ENCODE peak calls at places on chromosomes 11 and 22, in nine cellular contexts. One of them, this sample, is unnamed.

GRCh38 chr11:112526699-112527410 is 266.2 kb upstream of the PLET1 start:
- ATAC-seq in activated CD4-positive, CD25-positive, alpha-beta regulatory T cell treated with anti-CD3 and anti-CD28 coated beads, Interleukin-2, amount 50 U/mL, for 24 hours: peak
- ATAC-seq in upper lobe of right lung: no peak
- ATAC-seq in activated CD8-positive, alpha-beta T cell treated with anti-CD3 and anti-CD28 coated beads for 36 hours: peak
- ATAC-seq in left lung: no peak
- ATAC-seq in lower lobe of right lung: no peak
- ATAC-seq in stimulated activated effector memory CD8-positive, alpha-beta T cell treated with anti-CD3 and anti-CD28 coated beads, Interleukin-12 subunit alpha, Interleukin-12 subunit beta, amount 100 ng/mL, for 72 hours: peak
- ATAC-seq in activated T-cell treated with anti-CD3 and anti-CD28 coated beads, Interleukin-2, amount 50 U/mL, for 72 hours: peak
- ATAC-seq in PC-3: no peak
- ATAC-seq in this sample: peak

GRCh38 chr11:116948375-116948774 is 111.0 kb upstream of the APOA1 start:
- ATAC-seq in left lung: peak
- ATAC-seq in stimulated activated effector memory CD8-positive, alpha-beta T cell treated with anti-CD3 and anti-CD28 coated beads, Interleukin-12 subunit alpha, Interleukin-12 subunit beta, amount 100 ng/mL, for 72 hours: peak
- ATAC-seq in activated T-cell treated with anti-CD3 and anti-CD28 coated beads, Interleukin-2, amount 50 U/mL, for 72 hours: peak
- ATAC-seq in PC-3: peak
- ATAC-seq in activated CD8-positive, alpha-beta T cell treated with anti-CD3 and anti-CD28 coated beads for 36 hours: peak
- ATAC-seq in activated CD4-positive, CD25-positive, alpha-beta regulatory T cell treated with anti-CD3 and anti-CD28 coated beads, Interleukin-2, amount 50 U/mL, for 24 hours: peak
- ATAC-seq in upper lobe of right lung: peak
- ATAC-seq in lower lobe of right lung: peak
- ATAC-seq in this sample: peak

GRCh38 chr11:440065-441042 is 1.5 kb downstream of the ANO9 start:
- ATAC-seq in PC-3: no peak
- ATAC-seq in activated CD4-positive, CD25-positive, alpha-beta regulatory T cell treated with anti-CD3 and anti-CD28 coated beads, Interleukin-2, amount 50 U/mL, for 24 hours: no peak
- ATAC-seq in left lung: no peak
- ATAC-seq in activated T-cell treated with anti-CD3 and anti-CD28 coated beads, Interleukin-2, amount 50 U/mL, for 72 hours: no peak
- ATAC-seq in activated CD8-positive, alpha-beta T cell treated with anti-CD3 and anti-CD28 coated beads for 36 hours: no peak
- ATAC-seq in upper lobe of right lung: peak
- ATAC-seq in stimulated activated effector memory CD8-positive, alpha-beta T cell treated with anti-CD3 and anti-CD28 coated beads, Interleukin-12 subunit alpha, Interleukin-12 subunit beta, amount 100 ng/mL, for 72 hours: no peak
- ATAC-seq in lower lobe of right lung: no peak
- ATAC-seq in this sample: no peak

GRCh38 chr11:45021692-45022130 is 71.0 kb upstream of the TP53I11 start:
- ATAC-seq in PC-3: no peak
- ATAC-seq in activated CD4-positive, CD25-positive, alpha-beta regulatory T cell treated with anti-CD3 and anti-CD28 coated beads, Interleukin-2, amount 50 U/mL, for 24 hours: no peak
- ATAC-seq in activated CD8-positive, alpha-beta T cell treated with anti-CD3 and anti-CD28 coated beads for 36 hours: no peak
- ATAC-seq in lower lobe of right lung: peak
- ATAC-seq in stimulated activated effector memory CD8-positive, alpha-beta T cell treated with anti-CD3 and anti-CD28 coated beads, Interleukin-12 subunit alpha, Interleukin-12 subunit beta, amount 100 ng/mL, for 72 hours: no peak
- ATAC-seq in left lung: peak
- ATAC-seq in activated T-cell treated with anti-CD3 and anti-CD28 coated beads, Interleukin-2, amount 50 U/mL, for 72 hours: no peak
- ATAC-seq in upper lobe of right lung: peak
- ATAC-seq in this sample: no peak

GRCh38 chr11:47848636-47849155 is 546 bp upstream of the NUP160 start:
- ATAC-seq in activated T-cell treated with anti-CD3 and anti-CD28 coated beads, Interleukin-2, amount 50 U/mL, for 72 hours: no peak
- ATAC-seq in upper lobe of right lung: no peak
- ATAC-seq in stimulated activated effector memory CD8-positive, alpha-beta T cell treated with anti-CD3 and anti-CD28 coated beads, Interleukin-12 subunit alpha, Interleukin-12 subunit beta, amount 100 ng/mL, for 72 hours: no peak
- ATAC-seq in activated CD8-positive, alpha-beta T cell treated with anti-CD3 and anti-CD28 coated beads for 36 hours: peak
- ATAC-seq in activated CD4-positive, CD25-positive, alpha-beta regulatory T cell treated with anti-CD3 and anti-CD28 coated beads, Interleukin-2, amount 50 U/mL, for 24 hours: peak
- ATAC-seq in PC-3: no peak
- ATAC-seq in lower lobe of right lung: no peak
- ATAC-seq in left lung: no peak
- ATAC-seq in this sample: no peak

GRCh38 chr11:86795962-86796361 is 4.4 kb upstream of the PRSS23 start:
- ATAC-seq in activated T-cell treated with anti-CD3 and anti-CD28 coated beads, Interleukin-2, amount 50 U/mL, for 72 hours: no peak
- ATAC-seq in PC-3: no peak
- ATAC-seq in upper lobe of right lung: no peak
- ATAC-seq in left lung: no peak
- ATAC-seq in activated CD8-positive, alpha-beta T cell treated with anti-CD3 and anti-CD28 coated beads for 36 hours: no peak
- ATAC-seq in stimulated activated effector memory CD8-positive, alpha-beta T cell treated with anti-CD3 and anti-CD28 coated beads, Interleukin-12 subunit alpha, Interleukin-12 subunit beta, amount 100 ng/mL, for 72 hours: no peak
- ATAC-seq in lower lobe of right lung: no peak
- ATAC-seq in activated CD4-positive, CD25-positive, alpha-beta regulatory T cell treated with anti-CD3 and anti-CD28 coated beads, Interleukin-2, amount 50 U/mL, for 24 hours: no peak
- ATAC-seq in this sample: no peak

GRCh38 chr22:44719586-44720368 is 17.8 kb downstream of the PRR5 start:
- ATAC-seq in activated CD8-positive, alpha-beta T cell treated with anti-CD3 and anti-CD28 coated beads for 36 hours: no peak
- ATAC-seq in lower lobe of right lung: no peak
- ATAC-seq in left lung: no peak
- ATAC-seq in upper lobe of right lung: no peak
- ATAC-seq in stimulated activated effector memory CD8-positive, alpha-beta T cell treated with anti-CD3 and anti-CD28 coated beads, Interleukin-12 subunit alpha, Interleukin-12 subunit beta, amount 100 ng/mL, for 72 hours: no peak
- ATAC-seq in activated T-cell treated with anti-CD3 and anti-CD28 coated beads, Interleukin-2, amount 50 U/mL, for 72 hours: no peak
- ATAC-seq in activated CD4-positive, CD25-positive, alpha-beta regulatory T cell treated with anti-CD3 and anti-CD28 coated beads, Interleukin-2, amount 50 U/mL, for 24 hours: no peak
- ATAC-seq in PC-3: no peak
- ATAC-seq in this sample: no peak

GRCh38 chr22:31556627-31557203 is 60.4 kb downstream of the SFI1 start:
- ATAC-seq in activated CD8-positive, alpha-beta T cell treated with anti-CD3 and anti-CD28 coated beads for 36 hours: peak
- ATAC-seq in stimulated activated effector memory CD8-positive, alpha-beta T cell treated with anti-CD3 and anti-CD28 coated beads, Interleukin-12 subunit alpha, Interleukin-12 subunit beta, amount 100 ng/mL, for 72 hours: no peak
- ATAC-seq in lower lobe of right lung: peak
- ATAC-seq in PC-3: no peak
- ATAC-seq in left lung: peak
- ATAC-seq in activated T-cell treated with anti-CD3 and anti-CD28 coated beads, Interleukin-2, amount 50 U/mL, for 72 hours: no peak
- ATAC-seq in upper lobe of right lung: peak
- ATAC-seq in activated CD4-positive, CD25-positive, alpha-beta regulatory T cell treated with anti-CD3 and anti-CD28 coated beads, Interleukin-2, amount 50 U/mL, for 24 hours: no peak
- ATAC-seq in this sample: no peak

GRCh38 chr11:103994111-103994510 is 42.3 kb upstream of the DDI1 start:
- ATAC-seq in PC-3: no peak
- ATAC-seq in activated CD4-positive, CD25-positive, alpha-beta regulatory T cell treated with anti-CD3 and anti-CD28 coated beads, Interleukin-2, amount 50 U/mL, for 24 hours: no peak
- ATAC-seq in activated CD8-positive, alpha-beta T cell treated with anti-CD3 and anti-CD28 coated beads for 36 hours: no peak
- ATAC-seq in upper lobe of right lung: no peak
- ATAC-seq in activated T-cell treated with anti-CD3 and anti-CD28 coated beads, Interleukin-2, amount 50 U/mL, for 72 hours: no peak
- ATAC-seq in stimulated activated effector memory CD8-positive, alpha-beta T cell treated with anti-CD3 and anti-CD28 coated beads, Interleukin-12 subunit alpha, Interleukin-12 subunit beta, amount 100 ng/mL, for 72 hours: no peak
- ATAC-seq in left lung: no peak
- ATAC-seq in lower lobe of right lung: no peak
- ATAC-seq in this sample: no peak

GRCh38 chr11:61480936-61481335 is 27.6 kb upstream of the LRRC10B start:
- ATAC-seq in lower lobe of right lung: no peak
- ATAC-seq in stimulated activated effector memory CD8-positive, alpha-beta T cell treated with anti-CD3 and anti-CD28 coated beads, Interleukin-12 subunit alpha, Interleukin-12 subunit beta, amount 100 ng/mL, for 72 hours: no peak
- ATAC-seq in left lung: peak
- ATAC-seq in activated CD8-positive, alpha-beta T cell treated with anti-CD3 and anti-CD28 coated beads for 36 hours: no peak
- ATAC-seq in activated CD4-positive, CD25-positive, alpha-beta regulatory T cell treated with anti-CD3 and anti-CD28 coated beads, Interleukin-2, amount 50 U/mL, for 24 hours: no peak
- ATAC-seq in upper lobe of right lung: no peak
- ATAC-seq in activated T-cell treated with anti-CD3 and anti-CD28 coated beads, Interleukin-2, amount 50 U/mL, for 72 hours: no peak
- ATAC-seq in PC-3: peak
- ATAC-seq in this sample: no peak

GRCh38 chr11:31779268-31779879 is 31.7 kb downstream of the PAX6 start:
- ATAC-seq in left lung: no peak
- ATAC-seq in activated T-cell treated with anti-CD3 and anti-CD28 coated beads, Interleukin-2, amount 50 U/mL, for 72 hours: no peak
- ATAC-seq in lower lobe of right lung: no peak
- ATAC-seq in upper lobe of right lung: no peak
- ATAC-seq in activated CD4-positive, CD25-positive, alpha-beta regulatory T cell treated with anti-CD3 and anti-CD28 coated beads, Interleukin-2, amount 50 U/mL, for 24 hours: no peak
- ATAC-seq in stimulated activated effector memory CD8-positive, alpha-beta T cell treated with anti-CD3 and anti-CD28 coated beads, Interleukin-12 subunit alpha, Interleukin-12 subunit beta, amount 100 ng/mL, for 72 hours: no peak
- ATAC-seq in activated CD8-positive, alpha-beta T cell treated with anti-CD3 and anti-CD28 coated beads for 36 hours: no peak
- ATAC-seq in PC-3: peak
- ATAC-seq in this sample: no peak

GRCh38 chr11:38594881-38595280 is 1996.8 kb upstream of the RAG2 start:
- ATAC-seq in left lung: no peak
- ATAC-seq in activated CD8-positive, alpha-beta T cell treated with anti-CD3 and anti-CD28 coated beads for 36 hours: no peak
- ATAC-seq in upper lobe of right lung: no peak
- ATAC-seq in PC-3: no peak
- ATAC-seq in activated T-cell treated with anti-CD3 and anti-CD28 coated beads, Interleukin-2, amount 50 U/mL, for 72 hours: no peak
- ATAC-seq in activated CD4-positive, CD25-positive, alpha-beta regulatory T cell treated with anti-CD3 and anti-CD28 coated beads, Interleukin-2, amount 50 U/mL, for 24 hours: no peak
- ATAC-seq in stimulated activated effector memory CD8-positive, alpha-beta T cell treated with anti-CD3 and anti-CD28 coated beads, Interleukin-12 subunit alpha, Interleukin-12 subunit beta, amount 100 ng/mL, for 72 hours: no peak
- ATAC-seq in lower lobe of right lung: no peak
- ATAC-seq in this sample: no peak

GRCh38 chr11:34959770-34960169 is 43.4 kb downstream of the PDHX start:
- ATAC-seq in activated T-cell treated with anti-CD3 and anti-CD28 coated beads, Interleukin-2, amount 50 U/mL, for 72 hours: no peak
- ATAC-seq in PC-3: peak
- ATAC-seq in left lung: no peak
- ATAC-seq in activated CD8-positive, alpha-beta T cell treated with anti-CD3 and anti-CD28 coated beads for 36 hours: no peak
- ATAC-seq in lower lobe of right lung: no peak
- ATAC-seq in upper lobe of right lung: no peak
- ATAC-seq in activated CD4-positive, CD25-positive, alpha-beta regulatory T cell treated with anti-CD3 and anti-CD28 coated beads, Interleukin-2, amount 50 U/mL, for 24 hours: no peak
- ATAC-seq in stimulated activated effector memory CD8-positive, alpha-beta T cell treated with anti-CD3 and anti-CD28 coated beads, Interleukin-12 subunit alpha, Interleukin-12 subunit beta, amount 100 ng/mL, for 72 hours: no peak
- ATAC-seq in this sample: no peak

GRCh38 chr11:69799582-69799981 is 19.6 kb downstream of the FGF3 start:
- ATAC-seq in activated CD8-positive, alpha-beta T cell treated with anti-CD3 and anti-CD28 coated beads for 36 hours: peak
- ATAC-seq in stimulated activated effector memory CD8-positive, alpha-beta T cell treated with anti-CD3 and anti-CD28 coated beads, Interleukin-12 subunit alpha, Interleukin-12 subunit beta, amount 100 ng/mL, for 72 hours: no peak
- ATAC-seq in upper lobe of right lung: no peak
- ATAC-seq in activated T-cell treated with anti-CD3 and anti-CD28 coated beads, Interleukin-2, amount 50 U/mL, for 72 hours: no peak
- ATAC-seq in lower lobe of right lung: no peak
- ATAC-seq in left lung: no peak
- ATAC-seq in PC-3: peak
- ATAC-seq in activated CD4-positive, CD25-positive, alpha-beta regulatory T cell treated with anti-CD3 and anti-CD28 coated beads, Interleukin-2, amount 50 U/mL, for 24 hours: no peak
- ATAC-seq in this sample: peak

GRCh38 chr11:69969890-69970784 is 108.0 kb upstream of the ANO1 start:
- ATAC-seq in activated CD8-positive, alpha-beta T cell treated with anti-CD3 and anti-CD28 coated beads for 36 hours: peak
- ATAC-seq in upper lobe of right lung: no peak
- ATAC-seq in left lung: no peak
- ATAC-seq in PC-3: no peak
- ATAC-seq in stimulated activated effector memory CD8-positive, alpha-beta T cell treated with anti-CD3 and anti-CD28 coated beads, Interleukin-12 subunit alpha, Interleukin-12 subunit beta, amount 100 ng/mL, for 72 hours: no peak
- ATAC-seq in activated CD4-positive, CD25-positive, alpha-beta regulatory T cell treated with anti-CD3 and anti-CD28 coated beads, Interleukin-2, amount 50 U/mL, for 24 hours: no peak
- ATAC-seq in activated T-cell treated with anti-CD3 and anti-CD28 coated beads, Interleukin-2, amount 50 U/mL, for 72 hours: no peak
- ATAC-seq in lower lobe of right lung: no peak
- ATAC-seq in this sample: no peak

GRCh38 chr22:30445438-30445936 is 19.9 kb downstream of the MTFP1 start:
- ATAC-seq in activated CD4-positive, CD25-positive, alpha-beta regulatory T cell treated with anti-CD3 and anti-CD28 coated beads, Interleukin-2, amount 50 U/mL, for 24 hours: no peak
- ATAC-seq in PC-3: no peak
- ATAC-seq in left lung: no peak
- ATAC-seq in stimulated activated effector memory CD8-positive, alpha-beta T cell treated with anti-CD3 and anti-CD28 coated beads, Interleukin-12 subunit alpha, Interleukin-12 subunit beta, amount 100 ng/mL, for 72 hours: peak
- ATAC-seq in activated CD8-positive, alpha-beta T cell treated with anti-CD3 and anti-CD28 coated beads for 36 hours: no peak
- ATAC-seq in lower lobe of right lung: no peak
- ATAC-seq in upper lobe of right lung: no peak
- ATAC-seq in activated T-cell treated with anti-CD3 and anti-CD28 coated beads, Interleukin-2, amount 50 U/mL, for 72 hours: peak
- ATAC-seq in this sample: peak

GRCh38 chr11:67113231-67113721 is 5.8 kb upstream of the KDM2A start:
- ATAC-seq in PC-3: no peak
- ATAC-seq in activated CD4-positive, CD25-positive, alpha-beta regulatory T cell treated with anti-CD3 and anti-CD28 coated beads, Interleukin-2, amount 50 U/mL, for 24 hours: no peak
- ATAC-seq in activated T-cell treated with anti-CD3 and anti-CD28 coated beads, Interleukin-2, amount 50 U/mL, for 72 hours: no peak
- ATAC-seq in stimulated activated effector memory CD8-positive, alpha-beta T cell treated with anti-CD3 and anti-CD28 coated beads, Interleukin-12 subunit alpha, Interleukin-12 subunit beta, amount 100 ng/mL, for 72 hours: peak
- ATAC-seq in lower lobe of right lung: no peak
- ATAC-seq in activated CD8-positive, alpha-beta T cell treated with anti-CD3 and anti-CD28 coated beads for 36 hours: peak
- ATAC-seq in upper lobe of right lung: no peak
- ATAC-seq in left lung: no peak
- ATAC-seq in this sample: peak

GRCh38 chr22:31179345-31179744 is 19.4 kb downstream of the RNF185 start:
- ATAC-seq in left lung: no peak
- ATAC-seq in activated CD4-positive, CD25-positive, alpha-beta regulatory T cell treated with anti-CD3 and anti-CD28 coated beads, Interleukin-2, amount 50 U/mL, for 24 hours: no peak
- ATAC-seq in activated T-cell treated with anti-CD3 and anti-CD28 coated beads, Interleukin-2, amount 50 U/mL, for 72 hours: peak
- ATAC-seq in upper lobe of right lung: peak
- ATAC-seq in lower lobe of right lung: peak
- ATAC-seq in PC-3: peak
- ATAC-seq in stimulated activated effector memory CD8-positive, alpha-beta T cell treated with anti-CD3 and anti-CD28 coated beads, Interleukin-12 subunit alpha, Interleukin-12 subunit beta, amount 100 ng/mL, for 72 hours: peak
- ATAC-seq in activated CD8-positive, alpha-beta T cell treated with anti-CD3 and anti-CD28 coated beads for 36 hours: no peak
- ATAC-seq in this sample: peak

GRCh38 chr11:67238894-67239794 is 27.1 kb upstream of the GRK2 start:
- ATAC-seq in upper lobe of right lung: no peak
- ATAC-seq in activated CD4-positive, CD25-positive, alpha-beta regulatory T cell treated with anti-CD3 and anti-CD28 coated beads, Interleukin-2, amount 50 U/mL, for 24 hours: no peak
- ATAC-seq in activated T-cell treated with anti-CD3 and anti-CD28 coated beads, Interleukin-2, amount 50 U/mL, for 72 hours: no peak
- ATAC-seq in left lung: no peak
- ATAC-seq in PC-3: peak
- ATAC-seq in activated CD8-positive, alpha-beta T cell treated with anti-CD3 and anti-CD28 coated beads for 36 hours: no peak
- ATAC-seq in lower lobe of right lung: no peak
- ATAC-seq in stimulated activated effector memory CD8-positive, alpha-beta T cell treated with anti-CD3 and anti-CD28 coated beads, Interleukin-12 subunit alpha, Interleukin-12 subunit beta, amount 100 ng/mL, for 72 hours: no peak
- ATAC-seq in this sample: peak

GRCh38 chr11:100753144-100753543 is 66.1 kb downstream of the ARHGAP42 start:
- ATAC-seq in PC-3: peak
- ATAC-seq in upper lobe of right lung: peak
- ATAC-seq in activated T-cell treated with anti-CD3 and anti-CD28 coated beads, Interleukin-2, amount 50 U/mL, for 72 hours: no peak
- ATAC-seq in activated CD4-positive, CD25-positive, alpha-beta regulatory T cell treated with anti-CD3 and anti-CD28 coated beads, Interleukin-2, amount 50 U/mL, for 24 hours: no peak
- ATAC-seq in lower lobe of right lung: peak
- ATAC-seq in left lung: peak
- ATAC-seq in stimulated activated effector memory CD8-positive, alpha-beta T cell treated with anti-CD3 and anti-CD28 coated beads, Interleukin-12 subunit alpha, Interleukin-12 subunit beta, amount 100 ng/mL, for 72 hours: no peak
- ATAC-seq in activated CD8-positive, alpha-beta T cell treated with anti-CD3 and anti-CD28 coated beads for 36 hours: no peak
- ATAC-seq in this sample: peak

GRCh38 chr22:42151924-42152635 is 21.5 kb upstream of the CYP2D6 start:
- ATAC-seq in lower lobe of right lung: no peak
- ATAC-seq in activated CD8-positive, alpha-beta T cell treated with anti-CD3 and anti-CD28 coated beads for 36 hours: no peak
- ATAC-seq in activated T-cell treated with anti-CD3 and anti-CD28 coated beads, Interleukin-2, amount 50 U/mL, for 72 hours: no peak
- ATAC-seq in stimulated activated effector memory CD8-positive, alpha-beta T cell treated with anti-CD3 and anti-CD28 coated beads, Interleukin-12 subunit alpha, Interleukin-12 subunit beta, amount 100 ng/mL, for 72 hours: no peak
- ATAC-seq in activated CD4-positive, CD25-positive, alpha-beta regulatory T cell treated with anti-CD3 and anti-CD28 coated beads, Interleukin-2, amount 50 U/mL, for 24 hours: no peak
- ATAC-seq in left lung: peak
- ATAC-seq in upper lobe of right lung: peak
- ATAC-seq in PC-3: no peak
- ATAC-seq in this sample: no peak

GRCh38 chr11:125763483-125763882 is 15.1 kb downstream of the PATE2 start:
- ATAC-seq in activated T-cell treated with anti-CD3 and anti-CD28 coated beads, Interleukin-2, amount 50 U/mL, for 72 hours: no peak
- ATAC-seq in lower lobe of right lung: no peak
- ATAC-seq in activated CD4-positive, CD25-positive, alpha-beta regulatory T cell treated with anti-CD3 and anti-CD28 coated beads, Interleukin-2, amount 50 U/mL, for 24 hours: no peak
- ATAC-seq in activated CD8-positive, alpha-beta T cell treated with anti-CD3 and anti-CD28 coated beads for 36 hours: no peak
- ATAC-seq in stimulated activated effector memory CD8-positive, alpha-beta T cell treated with anti-CD3 and anti-CD28 coated beads, Interleukin-12 subunit alpha, Interleukin-12 subunit beta, amount 100 ng/mL, for 72 hours: no peak
- ATAC-seq in PC-3: no peak
- ATAC-seq in left lung: no peak
- ATAC-seq in upper lobe of right lung: no peak
- ATAC-seq in this sample: no peak

GRCh38 chr11:64858467-64859401 is 14.3 kb upstream of the CDC42BPG start:
- ATAC-seq in activated CD8-positive, alpha-beta T cell treated with anti-CD3 and anti-CD28 coated beads for 36 hours: peak
- ATAC-seq in left lung: no peak
- ATAC-seq in lower lobe of right lung: no peak
- ATAC-seq in upper lobe of right lung: no peak
- ATAC-seq in stimulated activated effector memory CD8-positive, alpha-beta T cell treated with anti-CD3 and anti-CD28 coated beads, Interleukin-12 subunit alpha, Interleukin-12 subunit beta, amount 100 ng/mL, for 72 hours: peak
- ATAC-seq in activated CD4-positive, CD25-positive, alpha-beta regulatory T cell treated with anti-CD3 and anti-CD28 coated beads, Interleukin-2, amount 50 U/mL, for 24 hours: peak
- ATAC-seq in PC-3: no peak
- ATAC-seq in activated T-cell treated with anti-CD3 and anti-CD28 coated beads, Interleukin-2, amount 50 U/mL, for 72 hours: peak
- ATAC-seq in this sample: peak

GRCh38 chr11:33701302-33701701 is 676 bp upstream of the C11orf91 start:
- ATAC-seq in activated CD4-positive, CD25-positive, alpha-beta regulatory T cell treated with anti-CD3 and anti-CD28 coated beads, Interleukin-2, amount 50 U/mL, for 24 hours: no peak
- ATAC-seq in activated CD8-positive, alpha-beta T cell treated with anti-CD3 and anti-CD28 coated beads for 36 hours: no peak
- ATAC-seq in lower lobe of right lung: peak
- ATAC-seq in PC-3: peak
- ATAC-seq in left lung: peak
- ATAC-seq in upper lobe of right lung: no peak
- ATAC-seq in stimulated activated effector memory CD8-positive, alpha-beta T cell treated with anti-CD3 and anti-CD28 coated beads, Interleukin-12 subunit alpha, Interleukin-12 subunit beta, amount 100 ng/mL, for 72 hours: no peak
- ATAC-seq in activated T-cell treated with anti-CD3 and anti-CD28 coated beads, Interleukin-2, amount 50 U/mL, for 72 hours: no peak
- ATAC-seq in this sample: peak

GRCh38 chr11:122258446-122258994 is 142.5 kb upstream of the BLID start:
- ATAC-seq in stimulated activated effector memory CD8-positive, alpha-beta T cell treated with anti-CD3 and anti-CD28 coated beads, Interleukin-12 subunit alpha, Interleukin-12 subunit beta, amount 100 ng/mL, for 72 hours: no peak
- ATAC-seq in activated T-cell treated with anti-CD3 and anti-CD28 coated beads, Interleukin-2, amount 50 U/mL, for 72 hours: no peak
- ATAC-seq in upper lobe of right lung: peak
- ATAC-seq in activated CD8-positive, alpha-beta T cell treated with anti-CD3 and anti-CD28 coated beads for 36 hours: no peak
- ATAC-seq in activated CD4-positive, CD25-positive, alpha-beta regulatory T cell treated with anti-CD3 and anti-CD28 coated beads, Interleukin-2, amount 50 U/mL, for 24 hours: no peak
- ATAC-seq in PC-3: no peak
- ATAC-seq in lower lobe of right lung: no peak
- ATAC-seq in left lung: peak
- ATAC-seq in this sample: no peak

This sample was measured in esophagus mucosa.